ENCODE peak calls at places on chromosomes 12 and 14, in seven cellular contexts. C is esophagus squamous epithelium, O is mucosa of descending colon, Q is heart right ventricle, L is ovary, Z is GM23248, F is stomach. Y is an unnamed sample. For H3K4me1, the result is how much of the 10 kb centered on the place peaks cover.

GRCh38 chr12:91364591-91365184 is 182.1 kb upstream of the DCN start:
- DNase-seq in C (no peak), O (no peak), Q (no peak), L (no peak), Z (peak), F (no peak), Y (no peak)

GRCh38 chr12:991350-992278 is 591 bp downstream of the ERC1 start:
- DNase-seq in C (no peak), O (no peak), Q (no peak), L (no peak), Z (peak), F (no peak), Y (no peak)

GRCh38 chr12:40034712-40035111 is 71.2 kb downstream of the SLC2A13 start:
- DNase-seq in C (no peak), O (no peak), Q (no peak), L (no peak), Z (peak), F (no peak), Y (no peak)

GRCh38 chr12:116172224-116172849 is 105.2 kb downstream of the MED13L start:
- DNase-seq in C (no peak), O (no peak), Q (no peak), L (no peak), Z (peak), F (no peak), Y (no peak)

GRCh38 chr12:93427779-93428564 is 13.8 kb downstream of the UBE2N start:
- DNase-seq in C (no peak), O (no peak), Q (no peak), L (no peak), Z (peak), F (no peak), Y (no peak)

GRCh38 chr12:52084491-52085231 is 5.2 kb downstream of the SMIM41 start:
- DNase-seq in C (no peak), O (no peak), Q (no peak), L (no peak), Z (no peak), F (no peak), Y (no peak)

GRCh38 chr12:51714666-51715065 is 123.6 kb downstream of the SCN8A start:
- DNase-seq in C (no peak), O (no peak), Q (no peak), L (no peak), Z (peak), F (no peak), Y (no peak)

GRCh38 chr12:54412786-54413185 is 6.3 kb downstream of the ITGA5 start:
- DNase-seq in C (no peak), O (no peak), Q (no peak), L (no peak), Z (peak), F (no peak), Y (no peak)

GRCh38 chr12:18967814-18968213 is 161.7 kb upstream of the PLEKHA5 start:
- DNase-seq in C (no peak), O (no peak), Q (no peak), L (no peak), Z (no peak), F (peak), Y (no peak)

GRCh38 chr12:76680940-76681339 is 83.0 kb upstream of the ZDHHC17 start:
- DNase-seq in C (no peak), O (no peak), Q (no peak), L (no peak), Z (peak), F (no peak), Y (no peak)

GRCh38 chr12:24285413-24285812 is 335.9 kb upstream of the SOX5 start:
- DNase-seq in C (no peak), O (no peak), Q (no peak), L (no peak), Z (no peak), F (no peak), Y (no peak)

GRCh38 chr14:77014004-77014604 is 14.4 kb downstream of the IRF2BPL start:
- DNase-seq in C (no peak), O (no peak), Q (peak), L (peak), Z (no peak), F (peak), Y (no peak)

GRCh38 chr14:61965030-61965745 is 203.0 kb downstream of the SNAPC1 start:
- DNase-seq in C (no peak), O (no peak), Q (no peak), L (no peak), Z (peak), F (no peak), Y (no peak)

GRCh38 chr12:68400231-68400829 is 68.2 kb upstream of the MDM1 start:
- DNase-seq in C (no peak), O (no peak), Q (no peak), L (no peak), Z (no peak), F (no peak), Y (no peak)

GRCh38 chr14:105013150-105013787 is 7.6 kb downstream of the CDCA4 start:
- DNase-seq in C (no peak), O (no peak), Q (peak), L (no peak), Z (peak), F (no peak), Y (no peak)

GRCh38 chr14:37230551-37231194 is 32.9 kb downstream of the MIPOL1 start:
- DNase-seq in C (no peak), O (no peak), Q (no peak), L (no peak), Z (peak), F (no peak), Y (no peak)

GRCh38 chr14:104682107-104682593 is 7.3 kb upstream of the INF2 start:
- DNase-seq in C (no peak), O (peak), Q (no peak), L (peak), Z (no peak), F (no peak), Y (no peak)

GRCh38 chr12:93387780-93388179 is 10.1 kb downstream of the NUDT4 start:
- DNase-seq in C (no peak), O (no peak), Q (no peak), L (no peak), Z (peak), F (no peak), Y (no peak)

GRCh38 chr14:73245401-73246325 is 8.4 kb downstream of the PAPLN start:
- DNase-seq in C (no peak), O (peak), Q (peak), L (no peak), Z (no peak), F (peak), Y (peak)

GRCh38 chr14:22339277-22339676 is 249.7 kb downstream of the DAD1 start:
- DNase-seq in C (no peak), O (peak), Q (peak), L (peak), Z (peak), F (peak), Y (no peak)

GRCh38 chr12:102955926-102956737 is 1.3 kb upstream of the ASCL1 start:
- DNase-seq in C (no peak), O (no peak), Q (no peak), L (no peak), Z (peak), F (no peak), Y (no peak)

GRCh38 chr14:68458840-68459469 is 333.9 kb downstream of the ZFP36L1 start:
- DNase-seq in C (no peak), O (no peak), Q (no peak), L (no peak), Z (peak), F (peak), Y (no peak)

GRCh38 chr14:103402700-103403099 is 17.5 kb downstream of the MARK3 start:
- DNase-seq in C (no peak), O (no peak), Q (no peak), L (no peak), Z (peak), F (no peak), Y (no peak)

GRCh38 chr14:81669308-81669707 is 135.7 kb upstream of the SEL1L start:
- DNase-seq in C (no peak), O (no peak), Q (no peak), L (no peak), Z (no peak), F (no peak), Y (no peak)

GRCh38 chr12:116799955-116800354 is 61.8 kb downstream of the RNFT2 start:
- DNase-seq in C (no peak), O (no peak), Q (no peak), L (no peak), Z (no peak), F (no peak), Y (no peak)

GRCh38 chr14:21106506-21107359 is 5.9 kb downstream of the TMEM253 start:
- DNase-seq in C (no peak), O (peak), Q (peak), L (peak), Z (peak), F (peak), Y (peak)
- H3K4me1 ChIP-seq in C (under half), O (under half), Q (under half), L (under half), Z (under half), F (under half), Y (under half)

DNA sequence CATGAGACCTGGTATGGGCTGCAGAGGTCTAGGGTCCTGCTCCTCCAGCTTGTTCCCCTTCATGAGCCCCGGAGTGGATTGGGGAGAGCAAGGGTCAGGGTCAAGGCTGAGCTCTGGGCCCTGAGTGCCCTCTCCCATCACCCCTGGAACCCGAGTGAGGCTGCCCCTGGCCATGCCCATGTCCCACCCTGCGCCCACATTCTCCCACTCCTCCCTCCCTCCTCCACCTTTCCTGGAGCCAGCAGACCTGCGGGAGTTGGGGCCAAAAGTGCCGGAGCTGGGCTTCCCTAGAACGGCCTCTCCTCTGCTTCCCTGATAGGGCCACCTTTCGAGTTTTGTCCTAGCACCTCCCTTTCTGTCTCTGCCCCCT is 597 bp downstream of the SCNN1A start:
- DNase-seq in C (no peak), O (peak), Q (no peak), L (no peak), Z (no peak), F (no peak), Y (no peak)
- H3K4me3 ChIP-seq in C (peak), O (peak), Q (no peak), L (no peak), Z (no peak), F (peak), Y (no peak)

GRCh38 chr12:105222726-105223357 is 13.1 kb downstream of the APPL2 start:
- DNase-seq in C (no peak), O (no peak), Q (no peak), L (no peak), Z (no peak), F (no peak), Y (no peak)
- H3K4me1 ChIP-seq in C (under half), O (under half), Q (half or more), L (under half), Z (half or more), F (half or more), Y (under half)

GRCh38 chr12:55641595-55641994 is 4.9 kb downstream of the OR10P1 start:
- DNase-seq in C (no peak), O (no peak), Q (no peak), L (no peak), Z (no peak), F (no peak), Y (no peak)
- H3K4me3 ChIP-seq in C (no peak), O (no peak), Q (no peak), L (no peak), Z (no peak), F (no peak), Y (no peak)

Y was measured in effector memory CD4-positive, alpha-beta T cell.